ENCODE peak calls at places on chromosomes 7 and 10, in seven cellular contexts. X, K, O, E, W, G and H are unnamed samples.

GRCh38 chr7:21939136-21939857 is 6.4 kb downstream of the CDCA7L start:
- DNase-seq in X (no peak), K (no peak), O (peak; percentile 68), E (no peak), W (peak; percentile 60), G (no peak), H (peak; percentile 67)

GRCh38 chr10:14523286-14523685 is 192.6 kb upstream of the FRMD4A start:
- DNase-seq in X (no peak), K (no peak), O (no peak), E (no peak), W (no peak), G (no peak), H (no peak)

GRCh38 chr7:149427096-149427680 is 33.7 kb downstream of the ZNF777 start:
- DNase-seq in X (no peak), K (no peak), O (no peak), E (no peak), W (no peak), G (no peak), H (no peak)

GRCh38 chr7:7176421-7177043 is 5.8 kb upstream of the C1GALT1 start:
- DNase-seq in X (no peak), K (no peak), O (peak; percentile 92), E (no peak), W (peak; percentile 88), G (no peak), H (peak; percentile 91)

GRCh38 chr7:304574-305409 is 14.8 kb downstream of the FOXL3 start:
- DNase-seq in X (no peak), K (no peak), O (no peak), E (no peak), W (no peak), G (no peak), H (no peak)

GRCh38 chr10:117455346-117455745 is 80.1 kb upstream of the PDZD8 start:
- DNase-seq in X (no peak), K (no peak), O (no peak), E (no peak), W (no peak), G (no peak), H (no peak)

GRCh38 chr10:82882722-82883121 is 1007.7 kb downstream of the NRG3 start:
- DNase-seq in X (no peak), K (no peak), O (no peak), E (no peak), W (no peak), G (no peak), H (no peak)

GRCh38 chr10:86654411-86655172 is at the start of gene OPN4:
- DNase-seq in X (no peak), K (no peak), O (no peak), E (peak; percentile 38), W (peak; percentile 83), G (no peak), H (peak; percentile 14)

GRCh38 chr10:98195132-98195531 is 60.7 kb downstream of the R3HCC1L start:
- DNase-seq in X (no peak), K (no peak), O (no peak), E (no peak), W (no peak), G (no peak), H (no peak)

GRCh38 chr10:77959384-77959783 is 32.8 kb upstream of the DLG5 start:
- DNase-seq in X (no peak), K (no peak), O (peak; percentile 36), E (no peak), W (peak; percentile 38), G (no peak), H (no peak)

GRCh38 chr7:123397746-123398145 is 136.6 kb downstream of the IQUB start:
- DNase-seq in X (no peak), K (no peak), O (no peak), E (no peak), W (no peak), G (no peak), H (no peak)

GRCh38 chr7:54860003-54860775 is 101.2 kb upstream of the SEC61G start:
- DNase-seq in X (no peak), K (no peak), O (peak; percentile 38), E (no peak), W (no peak), G (no peak), H (no peak)

GRCh38 chr7:158401295-158401694 is 186.3 kb downstream of the PTPRN2 start:
- DNase-seq in X (no peak), K (no peak), O (no peak), E (no peak), W (no peak), G (no peak), H (no peak)

GRCh38 chr7:131111-132094 is 61.0 kb upstream of the FAM20C start:
- DNase-seq in X (no peak), K (peak; percentile 65), O (no peak), E (peak; percentile 66), W (peak; percentile 29), G (no peak), H (no peak)

GRCh38 chr10:96673318-96674099 is 46.8 kb downstream of the PIK3AP1 start:
- DNase-seq in X (no peak), K (peak; percentile 43), O (no peak), E (no peak), W (peak; percentile 79), G (peak; percentile 84), H (no peak)

GRCh38 chr7:114759347-114760062 is 162.4 kb upstream of the MDFIC start:
- DNase-seq in X (no peak), K (no peak), O (peak; percentile 69), E (no peak), W (no peak), G (no peak), H (peak; percentile 41)

GRCh38 chr7:135558337-135558767 is 635 bp downstream of the NUP205 start:
- DNase-seq in X (no peak), K (peak; percentile 41), O (peak; percentile 73), E (peak; percentile 73), W (peak; percentile 45), G (peak; percentile 74), H (peak; percentile 85)

GRCh38 chr10:71127773-71128172 is 84.6 kb upstream of the UNC5B start:
- DNase-seq in X (no peak), K (no peak), O (no peak), E (no peak), W (no peak), G (no peak), H (no peak)

DNA sequence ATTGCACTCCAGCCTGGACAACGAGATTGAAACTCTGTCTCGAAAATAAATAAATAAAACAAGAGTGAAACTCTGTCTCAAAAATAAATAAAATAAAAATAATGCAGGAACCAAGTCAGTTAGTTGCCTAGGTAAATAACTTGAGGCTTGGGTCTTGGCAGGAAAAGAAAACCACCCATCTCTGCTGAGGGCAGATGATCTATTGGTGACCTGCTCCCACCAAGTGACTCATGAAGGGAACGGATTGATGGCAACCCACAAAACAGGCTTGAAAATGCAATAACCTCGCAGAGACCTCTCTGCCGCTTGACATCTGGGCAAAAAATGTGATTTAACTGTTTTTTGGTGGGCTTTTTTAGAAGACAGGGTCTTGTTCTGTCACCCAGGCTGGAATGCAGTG is 86.6 kb downstream of the CALN1 start:
- DNase-seq in X (no peak), K (no peak), O (no peak), E (no peak), W (no peak), G (no peak), H (no peak)
- TF ChIP-seq CTCF in X (no peak), K (no peak), O (no peak), E (no peak), W (no peak), G (no peak), H (no peak)

DNA sequence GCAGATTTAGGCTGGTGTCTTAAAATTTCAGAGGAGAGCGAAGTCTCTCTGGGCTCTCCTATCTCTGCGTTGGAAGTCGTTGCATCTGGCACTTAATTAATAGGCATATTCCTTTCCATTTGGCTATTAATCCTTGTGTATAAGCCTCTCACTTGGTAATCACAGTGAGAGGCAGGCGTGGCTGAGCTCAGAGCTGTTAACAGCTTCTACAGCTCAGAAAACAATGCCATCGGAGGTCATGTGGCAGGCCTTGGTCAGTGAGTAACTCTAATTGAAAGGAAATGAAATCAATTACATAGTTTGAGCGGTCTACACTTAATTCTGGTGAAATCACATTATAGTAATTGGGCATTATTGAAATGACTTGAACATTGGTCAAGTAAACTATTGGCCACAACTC is 135.1 kb downstream of the DPY19L1 start:
- DNase-seq in X (no peak), K (no peak), O (no peak), E (no peak), W (no peak), G (no peak), H (no peak)
- TF ChIP-seq CTCF in X (no peak), K (no peak), O (no peak), E (no peak), W (no peak), G (no peak), H (no peak)

DNA sequence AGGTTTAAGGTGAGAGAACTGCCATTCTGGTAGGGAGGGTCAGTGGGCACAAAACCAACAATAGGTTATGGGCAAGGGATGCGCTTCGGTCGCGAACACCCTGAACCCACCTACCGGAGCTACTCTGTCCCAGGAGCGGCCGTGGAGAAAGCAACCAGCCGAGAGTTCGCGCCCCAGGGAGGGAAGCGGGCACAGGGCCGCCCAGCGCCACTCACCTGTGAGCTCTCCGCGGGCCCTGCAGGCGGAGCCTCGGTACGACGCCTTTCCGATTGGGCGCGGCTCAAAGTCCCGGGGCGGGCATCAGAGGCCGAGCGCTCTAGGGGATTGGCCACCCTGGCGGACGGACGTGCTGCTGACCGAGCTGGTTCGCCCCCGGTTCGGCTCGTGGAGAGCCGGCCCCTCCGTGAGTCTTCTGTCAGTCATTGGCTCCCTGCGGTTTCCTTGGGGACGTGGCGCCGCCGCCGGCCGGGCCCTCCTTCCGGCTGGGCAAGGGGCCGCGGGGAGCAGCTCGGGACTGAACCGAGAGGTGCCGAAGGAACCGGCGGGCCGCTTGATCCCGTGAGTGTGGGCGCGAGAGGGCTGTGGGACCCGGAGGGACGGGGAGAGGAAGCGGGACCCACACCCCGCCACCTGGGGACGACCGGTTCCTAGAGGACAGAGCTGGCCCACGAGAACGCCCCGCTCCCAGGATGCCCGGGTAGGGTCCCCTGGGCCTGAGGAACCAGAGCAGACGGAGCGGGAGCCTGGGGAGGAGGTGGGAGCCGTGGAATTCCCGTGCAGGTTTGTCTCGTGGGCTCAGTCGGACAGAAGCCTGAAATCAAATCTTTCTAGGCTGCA is at the start of gene ENTPD7:
- DNase-seq in X (peak; percentile 85), K (peak; percentile 94), O (peak; percentile 99), E (peak; percentile 95), W (peak; percentile 92), G (peak; percentile 98), H (peak; percentile 97)
- TF ChIP-seq CTCF in X (peak; percentile 7), K (peak; percentile 42), O (peak; percentile 30), E (peak; percentile 54), W (no peak), G (peak; percentile 21), H (peak; percentile 27)

DNA sequence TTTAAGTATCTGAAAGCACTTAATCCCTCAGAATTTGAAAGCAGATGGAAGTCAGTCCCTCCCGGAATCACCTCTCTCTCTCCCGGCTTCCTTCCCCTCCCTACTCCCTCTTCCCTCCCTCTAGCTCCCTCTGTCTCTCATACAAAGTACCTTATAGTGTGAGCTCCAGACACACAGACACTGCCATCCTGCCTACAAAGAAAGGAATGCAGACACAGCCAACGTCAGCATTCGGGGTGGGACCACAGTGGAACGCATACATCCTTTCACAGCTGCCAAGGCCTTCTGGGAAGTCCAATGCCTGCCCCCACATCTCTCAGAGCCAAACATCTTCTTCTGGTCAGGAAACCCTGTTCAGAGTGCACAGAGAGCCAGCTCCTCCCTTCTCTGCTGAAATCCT is 9.3 kb downstream of the NOD1 start:
- DNase-seq in X (peak; percentile 98), K (peak; percentile 90), O (peak; percentile 95), E (peak; percentile 87), W (peak; percentile 100), G (peak; percentile 53), H (peak; percentile 96)
- TF ChIP-seq CTCF in X (peak; percentile 62), K (peak; percentile 59), O (peak; percentile 60), E (peak; percentile 35), W (peak; percentile 26), G (peak; percentile 39), H (peak; percentile 32)